ENCODE peak calls at places on chromosomes 5 and 9, in five cellular contexts. F is CD8-positive, alpha-beta memory T cell; N is stimulated activated CD4-positive, alpha-beta T cell treated with anti-CD3 and anti-CD28 coated beads, Interleukin-4, amount 100 ng/mL, for 4 hours; P is astrocyte of the spinal cord; K is fibroblast of lung. X is an unnamed sample.

GRCh38 chr5:176394881-176395675 is 6.5 kb downstream of the HIGD2A start:
- DNase-seq in F (peak; percentile 28), N (no peak), P (no peak), K (peak; percentile 89), X (peak; percentile 79)

GRCh38 chr9:35652829-35653209 is 2.1 kb upstream of the SIT1 start:
- DNase-seq in F (no peak), N (no peak), P (no peak), K (no peak), X (no peak)

GRCh38 chr5:41871866-41872265 is 1.6 kb upstream of the OXCT1 start:
- DNase-seq in F (no peak), N (no peak), P (peak; percentile 85), K (peak; percentile 74), X (peak; percentile 28)

GRCh38 chr5:35815089-35815936 is 41.4 kb upstream of the IL7R start:
- DNase-seq in F (no peak), N (peak; percentile 31), P (peak; percentile 5), K (peak; percentile 31), X (no peak)

GRCh38 chr9:133122605-133122934 is 1.5 kb upstream of the RALGDS start:
- DNase-seq in F (no peak), N (no peak), P (no peak), K (no peak), X (no peak)

GRCh38 chr5:53790026-53790425 is 229.6 kb downstream of the NDUFS4 start:
- DNase-seq in F (no peak), N (no peak), P (no peak), K (no peak), X (no peak)

GRCh38 chr5:168227001-168227400 is 64.4 kb upstream of the WWC1 start:
- DNase-seq in F (no peak), N (no peak), P (no peak), K (no peak), X (no peak)

GRCh38 chr5:43061352-43061751 is 21.2 kb upstream of the ANXA2R start:
- DNase-seq in F (no peak), N (no peak), P (peak; percentile 52), K (peak; percentile 39), X (no peak)

GRCh38 chr5:65539827-65540226 is 23.1 kb downstream of the CENPK start:
- DNase-seq in F (no peak), N (no peak), P (no peak), K (no peak), X (no peak)

GRCh38 chr5:180315762-180316212 is 23.9 kb upstream of the MAPK9 start:
- DNase-seq in F (peak; percentile 83), N (peak; percentile 61), P (peak; percentile 49), K (peak; percentile 61), X (no peak)